ENCODE peak calls at places on chromosome X, in four cellular contexts. One of them, this sample, is unnamed.

GRCh38 chrX:53263597-53264094 is 17.7 kb downstream of the IQSEC2 start:
- DNase-seq in esophagus squamous epithelium: no peak
- DNase-seq in WERI-Rb-1: no peak
- DNase-seq in A673: no peak
- DNase-seq in this sample: no peak

GRCh38 chrX:113330416-113330815 is 489.8 kb upstream of the AMOT start:
- DNase-seq in esophagus squamous epithelium: no peak
- DNase-seq in WERI-Rb-1: no peak
- DNase-seq in A673: no peak
- DNase-seq in this sample: no peak

GRCh38 chrX:80388206-80388605 is 32.0 kb upstream of the TENT5D start:
- DNase-seq in esophagus squamous epithelium: no peak
- DNase-seq in WERI-Rb-1: no peak
- DNase-seq in A673: no peak
- DNase-seq in this sample: no peak

GRCh38 chrX:123803331-123803983 is 56.4 kb upstream of the XIAP start:
- DNase-seq in esophagus squamous epithelium: no peak
- DNase-seq in WERI-Rb-1: no peak
- DNase-seq in A673: peak
- DNase-seq in this sample: peak

GRCh38 chrX:113001836-113002235 is 161.2 kb upstream of the AMOT start:
- DNase-seq in esophagus squamous epithelium: no peak
- DNase-seq in WERI-Rb-1: no peak
- DNase-seq in A673: peak
- DNase-seq in this sample: no peak

GRCh38 chrX:45400380-45400779 is 199.7 kb upstream of the DIPK2B start:
- DNase-seq in esophagus squamous epithelium: no peak
- DNase-seq in WERI-Rb-1: no peak
- DNase-seq in A673: no peak
- DNase-seq in this sample: peak

GRCh38 chrX:110317079-110317819 is 636 bp downstream of the AMMECR1 start:
- DNase-seq in esophagus squamous epithelium: no peak
- DNase-seq in WERI-Rb-1: peak
- DNase-seq in A673: peak
- DNase-seq in this sample: no peak

GRCh38 chrX:119734897-119735339 is 23.5 kb upstream of the SOWAHD start:
- DNase-seq in esophagus squamous epithelium: no peak
- DNase-seq in WERI-Rb-1: no peak
- DNase-seq in A673: peak
- DNase-seq in this sample: no peak

GRCh38 chrX:76253432-76253831 is 80.6 kb downstream of the PBDC1 start:
- DNase-seq in esophagus squamous epithelium: no peak
- DNase-seq in WERI-Rb-1: peak
- DNase-seq in A673: peak
- DNase-seq in this sample: peak

GRCh38 chrX:48278958-48279357 is 23.8 kb downstream of the SSX1 start:
- DNase-seq in esophagus squamous epithelium: no peak
- DNase-seq in WERI-Rb-1: no peak
- DNase-seq in A673: peak
- DNase-seq in this sample: peak

GRCh38 chrX:134023851-134024281 is 38.5 kb upstream of the GPC3 start:
- DNase-seq in esophagus squamous epithelium: no peak
- DNase-seq in WERI-Rb-1: no peak
- DNase-seq in A673: no peak
- DNase-seq in this sample: no peak

GRCh38 chrX:46247456-46247855 is 297.8 kb downstream of the ZNF674 start:
- DNase-seq in esophagus squamous epithelium: no peak
- DNase-seq in WERI-Rb-1: no peak
- DNase-seq in A673: no peak
- DNase-seq in this sample: no peak

GRCh38 chrX:72644946-72645345 is 69.2 kb downstream of the PHKA1 start:
- DNase-seq in esophagus squamous epithelium: no peak
- DNase-seq in WERI-Rb-1: no peak
- DNase-seq in A673: peak
- DNase-seq in this sample: no peak

GRCh38 chrX:151974336-151975227 is at the start of gene GABRE:
- DNase-seq in esophagus squamous epithelium: no peak
- DNase-seq in WERI-Rb-1: peak
- DNase-seq in A673: no peak
- DNase-seq in this sample: peak
- H3K4me3 ChIP-seq in esophagus squamous epithelium: peak
- H3K4me3 ChIP-seq in WERI-Rb-1: peak
- H3K4me3 ChIP-seq in A673: no peak
- H3K4me3 ChIP-seq in this sample: peak

DNA sequence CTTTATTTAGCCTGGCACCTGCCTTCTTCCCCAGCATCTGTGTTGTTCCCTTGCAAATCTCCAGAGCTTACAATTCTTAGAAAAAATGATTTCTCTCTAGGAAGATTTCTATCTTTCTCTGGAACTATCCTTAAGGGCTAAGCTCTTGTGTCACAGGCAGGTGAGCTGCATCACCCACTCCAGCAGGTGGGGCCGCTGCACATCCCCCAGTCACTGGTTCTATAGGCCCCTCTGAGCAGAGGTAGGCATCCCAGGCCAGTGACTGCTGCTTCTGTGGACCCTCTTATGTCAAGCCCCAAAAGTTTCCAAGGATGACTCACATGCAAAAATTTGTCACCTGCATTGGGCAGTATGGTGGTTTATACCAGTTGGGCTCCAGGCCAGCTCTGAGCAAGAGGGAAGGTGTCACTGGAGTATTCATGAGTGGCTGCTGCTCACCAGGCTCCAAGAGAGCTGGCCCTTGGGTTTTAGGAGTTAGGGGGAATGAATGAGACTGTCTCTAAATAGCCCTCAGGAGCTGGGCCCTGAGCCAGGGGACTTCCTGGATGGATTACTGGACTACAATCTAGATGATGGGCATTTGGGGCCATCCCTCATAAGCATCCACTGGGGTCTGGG is 208.1 kb upstream of the EOLA2 start:
- DNase-seq in esophagus squamous epithelium: no peak
- DNase-seq in WERI-Rb-1: no peak
- DNase-seq in A673: no peak
- DNase-seq in this sample: no peak
- TF ChIP-seq CTCF in esophagus squamous epithelium: no peak
- TF ChIP-seq CTCF in WERI-Rb-1: no peak
- TF ChIP-seq CTCF in A673: no peak
- TF ChIP-seq CTCF in this sample: no peak

DNA sequence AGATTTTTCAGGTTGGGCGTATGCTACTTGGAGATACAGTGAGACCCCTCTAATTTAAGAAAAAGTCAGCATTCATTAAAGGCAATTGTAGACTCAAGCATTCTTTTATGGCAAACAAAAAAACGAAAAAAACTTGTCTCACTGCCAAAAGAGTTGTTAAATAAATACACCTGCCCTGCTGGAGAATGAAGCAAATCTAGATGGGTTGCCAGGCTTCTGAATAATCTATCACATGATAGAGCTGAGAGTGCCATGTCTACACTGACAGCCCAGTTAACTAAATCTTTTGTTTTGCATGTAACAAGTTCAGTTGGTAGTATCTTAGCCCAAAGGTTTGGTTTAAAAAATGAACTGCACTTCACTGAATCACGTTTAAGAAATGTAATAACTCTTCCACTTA is 69.9 kb downstream of the AGTR2 start:
- DNase-seq in esophagus squamous epithelium: no peak
- DNase-seq in WERI-Rb-1: no peak
- DNase-seq in A673: no peak
- DNase-seq in this sample: no peak
- H3K4me3 ChIP-seq in esophagus squamous epithelium: no peak
- H3K4me3 ChIP-seq in WERI-Rb-1: no peak
- H3K4me3 ChIP-seq in A673: no peak
- H3K4me3 ChIP-seq in this sample: no peak

DNA sequence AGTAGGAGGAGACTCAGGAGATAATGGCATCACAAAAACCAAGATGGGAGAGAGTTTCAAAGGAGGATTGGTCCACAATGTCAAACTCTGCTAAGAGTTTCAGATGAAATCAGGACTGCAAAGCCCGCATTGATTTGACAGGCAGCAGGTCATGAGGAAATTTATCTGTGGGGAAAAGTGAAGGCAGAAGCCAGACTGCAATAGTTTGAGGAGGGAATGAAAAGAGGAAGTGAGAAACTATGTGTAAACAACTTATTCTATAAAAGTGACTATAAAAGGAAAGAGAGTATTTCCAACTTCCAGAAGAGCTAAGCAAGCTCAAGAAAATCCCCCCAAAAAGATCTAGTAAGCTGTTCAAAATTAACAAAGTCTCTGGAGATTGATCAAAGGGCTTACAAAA is 66.3 kb upstream of the DGKK start:
- DNase-seq in esophagus squamous epithelium: no peak
- DNase-seq in WERI-Rb-1: no peak
- DNase-seq in A673: no peak
- DNase-seq in this sample: no peak
- TF ChIP-seq CTCF in esophagus squamous epithelium: no peak
- TF ChIP-seq CTCF in WERI-Rb-1: no peak
- TF ChIP-seq CTCF in A673: no peak
- TF ChIP-seq CTCF in this sample: no peak